ENCODE peak calls at places on chromosomes 4 and X, in eight cellular contexts. E is aorta; D is Right ventricle myocardium superior; J is psoas muscle; G is activated T-helper 17 cell treated with anti-CD3 and anti-CD28 coated beads, Interleukin-2, amount 50 U/mL, for 72 hours; P is heart left ventricle; H is activated T-cell treated with anti-CD3 and anti-CD28 coated beads, Interleukin-2, amount 50 U/mL, for 72 hours; Q is GM23338. F is an unnamed sample.

GRCh38 chr4:90187148-90187884 is 60.1 kb downstream of the CCSER1 start:
- ATAC-seq in E (no peak), D (no peak), J (no peak), G (no peak), P (no peak), H (no peak), Q (no peak), F (peak)

GRCh38 chr4:129218355-129218754 is 122.4 kb downstream of the C4orf33 start:
- ATAC-seq in E (peak), D (peak), J (no peak), G (no peak), P (peak), H (no peak), Q (peak), F (no peak)

GRCh38 chrX:47577901-47578300 is 4.3 kb upstream of the TIMP1 start:
- ATAC-seq in E (no peak), D (no peak), J (no peak), G (no peak), P (no peak), H (no peak), Q (no peak), F (no peak)

GRCh38 chrX:1536712-1537030 is 314 bp downstream of the P2RY8 start:
- ATAC-seq in E (peak), D (no peak), J (no peak), G (peak), P (peak), H (peak), Q (no peak), F (peak)

GRCh38 chr4:76211769-76212168 is 1.9 kb downstream of the SCARB2 start:
- ATAC-seq in E (no peak), D (no peak), J (no peak), G (no peak), P (no peak), H (no peak), Q (no peak), F (no peak)

GRCh38 chrX:40521868-40522450 is 58.8 kb upstream of the ATP6AP2 start:
- ATAC-seq in E (no peak), D (peak), J (peak), G (no peak), P (peak), H (no peak), Q (no peak), F (no peak)

GRCh38 chr4:168440442-168441264 is 39.6 kb downstream of the DDX60L start:
- ATAC-seq in E (no peak), D (no peak), J (no peak), G (no peak), P (no peak), H (no peak), Q (no peak), F (peak)

GRCh38 chr4:128385683-128386304 is 98.2 kb upstream of the PGRMC2 start:
- ATAC-seq in E (peak), D (peak), J (peak), G (no peak), P (peak), H (no peak), Q (peak), F (peak)

GRCh38 chr4:5366421-5366820 is 315.1 kb downstream of the STK32B start:
- ATAC-seq in E (no peak), D (no peak), J (no peak), G (no peak), P (no peak), H (no peak), Q (no peak), F (no peak)

GRCh38 chr4:78207951-78208350 is 150.8 kb downstream of the FRAS1 start:
- ATAC-seq in E (no peak), D (no peak), J (no peak), G (no peak), P (no peak), H (no peak), Q (no peak), F (no peak)

GRCh38 chrX:114344756-114345155 is 239.1 kb upstream of the HTR2C start:
- ATAC-seq in E (no peak), D (no peak), J (no peak), G (no peak), P (no peak), H (no peak), Q (peak), F (no peak)

GRCh38 chr4:120083152-120083551 is 16.5 kb upstream of the MAD2L1 start:
- ATAC-seq in E (no peak), D (no peak), J (no peak), G (no peak), P (no peak), H (no peak), Q (no peak), F (no peak)

GRCh38 chr4:110132822-110133719 is 65.3 kb downstream of the ELOVL6 start:
- ATAC-seq in E (no peak), D (no peak), J (no peak), G (no peak), P (no peak), H (no peak), Q (no peak), F (no peak)

GRCh38 chr4:6595897-6596537 is 21.0 kb downstream of the MAN2B2 start:
- ATAC-seq in E (no peak), D (no peak), J (no peak), G (peak), P (no peak), H (no peak), Q (peak), F (no peak)

GRCh38 chr4:148514041-148514440 is 71.8 kb upstream of the NR3C2 start:
- ATAC-seq in E (no peak), D (no peak), J (no peak), G (peak), P (no peak), H (no peak), Q (no peak), F (no peak)

GRCh38 chrX:49754238-49754857 is 58.6 kb upstream of the PAGE1 start:
- ATAC-seq in E (no peak), D (peak), J (peak), G (peak), P (peak), H (peak), Q (peak), F (no peak)

GRCh38 chr4:30929649-30930048 is 209.5 kb downstream of the PCDH7 start:
- ATAC-seq in E (no peak), D (no peak), J (no peak), G (no peak), P (no peak), H (no peak), Q (no peak), F (no peak)

GRCh38 chr4:152259866-152260265 is 276.0 kb downstream of the FBXW7 start:
- ATAC-seq in E (no peak), D (no peak), J (no peak), G (no peak), P (no peak), H (no peak), Q (no peak), F (no peak)

GRCh38 chr4:180940680-180941079 is 1302.5 kb upstream of the TENM3 start:
- ATAC-seq in E (no peak), D (no peak), J (no peak), G (no peak), P (no peak), H (no peak), Q (no peak), F (no peak)

GRCh38 chr4:38785041-38785790 is 2.4 kb upstream of the TLR10 start:
- ATAC-seq in E (no peak), D (no peak), J (no peak), G (no peak), P (no peak), H (no peak), Q (no peak), F (no peak)

GRCh38 chr4:68245594-68245993 is at the start of gene TMPRSS11B:
- ATAC-seq in E (no peak), D (no peak), J (no peak), G (no peak), P (no peak), H (no peak), Q (no peak), F (no peak)

GRCh38 chr4:2290974-2291704 is 29.2 kb upstream of the MXD4 start:
- ATAC-seq in E (no peak), D (no peak), J (no peak), G (peak), P (no peak), H (peak), Q (no peak), F (peak)

GRCh38 chr4:55865228-55865806 is 11.9 kb downstream of the EXOC1 start:
- ATAC-seq in E (no peak), D (no peak), J (no peak), G (peak), P (no peak), H (no peak), Q (no peak), F (no peak)

GRCh38 chr4:175290401-175290800 is 372.2 kb downstream of the ADAM29 start:
- ATAC-seq in E (no peak), D (no peak), J (no peak), G (no peak), P (no peak), H (no peak), Q (no peak), F (no peak)

GRCh38 chr4:102250341-102250740 is 94.9 kb downstream of the SLC39A8 start:
- ATAC-seq in E (no peak), D (no peak), J (no peak), G (no peak), P (no peak), H (no peak), Q (no peak), F (no peak)

F was measured in stimulated activated memory B cell treated with anti-CD40 and anti-IgM and Interleukin-4, amounts not matched to agents 10 μg/mL and 1 μg/mL and 100 μg/mL, for 72 hours.